ENCODE peak calls at places on chromosomes 11 and 22, in four cellular contexts. One of them, this sample, is unnamed.

GRCh38 chr11:86087281-86087680 is 18.4 kb upstream of the PICALM start:
- DNase-seq in GM12878: no peak
- DNase-seq in K562: no peak
- DNase-seq in HepG2: no peak
- DNase-seq in this sample: no peak

GRCh38 chr11:65182258-65183170 is 786 bp downstream of the CAPN1 start:
- DNase-seq in GM12878: no peak
- DNase-seq in K562: peak
- DNase-seq in HepG2: peak
- DNase-seq in this sample: no peak

GRCh38 chr11:26847459-26847858 is 125.6 kb upstream of the SLC5A12 start:
- DNase-seq in GM12878: no peak
- DNase-seq in K562: no peak
- DNase-seq in HepG2: no peak
- DNase-seq in this sample: no peak

GRCh38 chr11:60303661-60304060 is 23.2 kb downstream of the MS4A4A start:
- DNase-seq in GM12878: no peak
- DNase-seq in K562: no peak
- DNase-seq in HepG2: no peak
- DNase-seq in this sample: no peak

GRCh38 chr22:28894320-28894719 is 10.9 kb downstream of the ZNRF3 start:
- DNase-seq in GM12878: no peak
- DNase-seq in K562: no peak
- DNase-seq in HepG2: no peak
- DNase-seq in this sample: no peak

GRCh38 chr22:48705917-48706605 is 1121.6 kb downstream of the BRD1 start:
- DNase-seq in GM12878: no peak
- DNase-seq in K562: no peak
- DNase-seq in HepG2: no peak
- DNase-seq in this sample: no peak

GRCh38 chr11:11073996-11074395 is 216.1 kb upstream of the ZBED5 start:
- DNase-seq in GM12878: no peak
- DNase-seq in K562: no peak
- DNase-seq in HepG2: no peak
- DNase-seq in this sample: no peak

GRCh38 chr22:37248251-37248650 is 4.2 kb upstream of the RAC2 start:
- DNase-seq in GM12878: no peak
- DNase-seq in K562: no peak
- DNase-seq in HepG2: no peak
- DNase-seq in this sample: no peak

GRCh38 chr11:78350646-78351165 is 66.9 kb downstream of the GAB2 start:
- DNase-seq in GM12878: peak
- DNase-seq in K562: no peak
- DNase-seq in HepG2: no peak
- DNase-seq in this sample: no peak

GRCh38 chr22:37241351-37242142 is 2.5 kb downstream of the RAC2 start:
- DNase-seq in GM12878: no peak
- DNase-seq in K562: no peak
- DNase-seq in HepG2: no peak
- DNase-seq in this sample: no peak

GRCh38 chr11:55707029-55707428 is 45.0 kb downstream of the OR4C6 start:
- DNase-seq in GM12878: peak
- DNase-seq in K562: peak
- DNase-seq in HepG2: peak
- DNase-seq in this sample: no peak

GRCh38 chr11:132111781-132112380 is 741.5 kb downstream of the NTM start:
- DNase-seq in GM12878: no peak
- DNase-seq in K562: no peak
- DNase-seq in HepG2: no peak
- DNase-seq in this sample: no peak

GRCh38 chr11:70845761-70846160 is 406.6 kb downstream of the SHANK2 start:
- DNase-seq in GM12878: no peak
- DNase-seq in K562: no peak
- DNase-seq in HepG2: no peak
- DNase-seq in this sample: no peak

GRCh38 chr11:76654310-76654851 is 16.2 kb downstream of the LRRC32 start:
- DNase-seq in GM12878: no peak
- DNase-seq in K562: peak
- DNase-seq in HepG2: no peak
- DNase-seq in this sample: no peak

GRCh38 chr11:113090716-113091577 is 129.7 kb downstream of the NCAM1 start:
- DNase-seq in GM12878: no peak
- DNase-seq in K562: no peak
- DNase-seq in HepG2: no peak
- DNase-seq in this sample: no peak

GRCh38 chr11:128420943-128421342 is 166.4 kb downstream of the ETS1 start:
- DNase-seq in GM12878: no peak
- DNase-seq in K562: no peak
- DNase-seq in HepG2: no peak
- DNase-seq in this sample: no peak

GRCh38 chr22:38843716-38844660 is at the start of gene NPTXR:
- DNase-seq in GM12878: no peak
- DNase-seq in K562: peak
- DNase-seq in HepG2: peak
- DNase-seq in this sample: peak

GRCh38 chr11:8256271-8257002 is 7.2 kb downstream of the LMO1 start:
- DNase-seq in GM12878: no peak
- DNase-seq in K562: no peak
- DNase-seq in HepG2: no peak
- DNase-seq in this sample: no peak

GRCh38 chr22:36541831-36542391 is 12.9 kb upstream of the EIF3D start:
- DNase-seq in GM12878: no peak
- DNase-seq in K562: no peak
- DNase-seq in HepG2: no peak
- DNase-seq in this sample: no peak

GRCh38 chr11:103532133-103532788 is 423.0 kb downstream of the DYNC2H1 start:
- DNase-seq in GM12878: no peak
- DNase-seq in K562: no peak
- DNase-seq in HepG2: no peak
- DNase-seq in this sample: no peak

DNA sequence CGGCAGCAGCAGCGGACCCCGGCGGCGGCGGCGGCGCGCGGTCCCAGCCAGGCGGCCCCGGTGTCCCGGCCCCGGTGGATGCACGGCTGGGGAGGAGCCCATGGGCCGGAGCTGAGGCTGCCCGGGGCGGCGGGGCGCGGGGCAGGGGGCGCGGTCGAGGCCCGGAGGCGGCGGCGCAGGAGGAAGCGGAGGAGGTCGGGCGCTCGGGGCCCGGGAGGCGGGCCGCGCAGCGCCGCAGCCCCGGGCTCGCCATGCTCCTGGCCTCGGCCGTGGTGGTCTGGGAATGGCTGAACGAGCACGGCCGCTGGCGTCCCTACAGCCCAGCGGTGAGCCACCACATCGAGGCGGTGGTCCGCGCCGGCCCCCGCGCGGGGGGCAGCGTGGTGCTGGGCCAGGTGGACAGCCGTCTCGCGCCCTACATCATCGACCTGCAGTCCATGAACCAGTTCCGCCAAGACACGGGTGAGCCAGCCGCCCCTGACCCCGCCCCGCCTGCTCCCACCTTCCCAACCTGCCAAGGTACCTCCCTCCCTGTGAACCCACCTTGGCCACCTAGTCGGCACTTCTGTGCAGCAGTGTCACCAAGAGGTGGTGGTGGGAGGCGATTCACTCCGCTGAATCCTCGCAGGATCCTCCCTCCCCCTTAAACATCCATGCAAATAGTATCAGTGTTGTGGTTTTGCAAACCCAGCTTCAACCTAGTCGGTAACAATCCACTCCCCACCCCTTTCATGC is 580 bp downstream of the DTX4 start:
- DNase-seq in GM12878: peak
- DNase-seq in K562: peak
- DNase-seq in HepG2: peak
- DNase-seq in this sample: peak
- TF ChIP-seq TARDBP in GM12878: peak
- TF ChIP-seq TARDBP in K562: no peak
- TF ChIP-seq TARDBP in HepG2: no peak
- TF ChIP-seq TARDBP in this sample: no peak

DNA sequence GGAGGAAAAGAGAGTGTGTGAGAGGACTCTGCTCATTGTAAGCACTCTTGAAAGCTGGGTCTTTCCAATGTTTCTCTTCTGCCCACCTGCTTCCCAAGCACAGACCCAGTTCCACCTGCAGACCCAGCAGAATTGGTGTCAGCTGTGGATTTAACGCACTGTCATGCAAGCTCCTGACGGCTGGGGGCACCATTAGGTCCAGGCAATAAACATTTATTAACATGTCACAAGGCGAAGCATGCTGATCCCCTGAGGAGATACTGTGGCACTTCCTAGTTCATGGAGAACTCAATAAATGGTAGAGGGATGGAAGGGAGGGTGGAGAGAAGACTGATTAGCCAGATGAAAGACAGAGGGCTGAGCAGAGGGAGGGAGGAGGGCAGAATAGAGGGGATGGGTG is 68.3 kb upstream of the TSPAN18 start:
- DNase-seq in GM12878: no peak
- DNase-seq in K562: no peak
- DNase-seq in HepG2: no peak
- DNase-seq in this sample: peak
- TF ChIP-seq FOXM1 in GM12878: no peak
- TF ChIP-seq FOXM1 in K562: no peak
- TF ChIP-seq FOXM1 in HepG2: no peak
- TF ChIP-seq FOXM1 in this sample: no peak

GRCh38 chr11:45669146-45669545 is 3.7 kb upstream of the CHST1 start:
- DNase-seq in GM12878: no peak
- DNase-seq in K562: no peak
- DNase-seq in HepG2: no peak
- DNase-seq in this sample: no peak
- TF ChIP-seq BHLHE40 in GM12878: no peak
- TF ChIP-seq BHLHE40 in K562: no peak
- TF ChIP-seq BHLHE40 in HepG2: no peak
- TF ChIP-seq BHLHE40 in this sample: no peak

DNA sequence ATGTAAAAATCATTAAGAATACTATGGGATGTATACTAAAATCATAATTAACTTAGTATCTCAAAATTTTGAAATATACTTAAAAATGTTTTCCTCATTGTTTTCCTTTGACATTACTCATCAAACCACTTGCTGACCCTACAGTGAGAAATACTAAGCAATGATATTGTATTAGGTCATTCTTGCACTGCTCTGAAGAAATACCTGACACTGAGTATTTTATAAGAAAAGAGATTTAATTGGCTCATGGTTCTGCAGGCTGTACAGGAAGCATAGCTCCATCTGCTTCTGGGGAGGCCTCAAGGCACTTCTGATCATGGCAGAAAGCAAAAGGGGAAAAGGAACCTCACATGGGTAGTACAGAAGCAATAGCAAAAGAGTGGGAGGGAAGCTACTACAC is 950.9 kb upstream of the CHORDC1 start:
- DNase-seq in GM12878: no peak
- DNase-seq in K562: no peak
- DNase-seq in HepG2: no peak
- DNase-seq in this sample: no peak
- TF ChIP-seq TARDBP in GM12878: no peak
- TF ChIP-seq TARDBP in K562: no peak
- TF ChIP-seq TARDBP in HepG2: no peak
- TF ChIP-seq TARDBP in this sample: no peak

GRCh38 chr11:67405196-67405567 is 1.3 kb downstream of the TBC1D10C start:
- DNase-seq in GM12878: no peak
- DNase-seq in K562: no peak
- DNase-seq in HepG2: no peak
- DNase-seq in this sample: no peak

GRCh38 chr11:67406420-67406968 is 2.6 kb downstream of the TBC1D10C start:
- DNase-seq in GM12878: no peak
- DNase-seq in K562: no peak
- DNase-seq in HepG2: no peak
- DNase-seq in this sample: no peak

GRCh38 chr11:67404515-67405195 is 772 bp downstream of the TBC1D10C start:
- DNase-seq in GM12878: no peak
- DNase-seq in K562: no peak
- DNase-seq in HepG2: no peak
- DNase-seq in this sample: no peak

GRCh38 chr11:67406969-67407699 is 3.3 kb downstream of the TBC1D10C start:
- DNase-seq in GM12878: no peak
- DNase-seq in K562: no peak
- DNase-seq in HepG2: no peak
- DNase-seq in this sample: no peak

DNA sequence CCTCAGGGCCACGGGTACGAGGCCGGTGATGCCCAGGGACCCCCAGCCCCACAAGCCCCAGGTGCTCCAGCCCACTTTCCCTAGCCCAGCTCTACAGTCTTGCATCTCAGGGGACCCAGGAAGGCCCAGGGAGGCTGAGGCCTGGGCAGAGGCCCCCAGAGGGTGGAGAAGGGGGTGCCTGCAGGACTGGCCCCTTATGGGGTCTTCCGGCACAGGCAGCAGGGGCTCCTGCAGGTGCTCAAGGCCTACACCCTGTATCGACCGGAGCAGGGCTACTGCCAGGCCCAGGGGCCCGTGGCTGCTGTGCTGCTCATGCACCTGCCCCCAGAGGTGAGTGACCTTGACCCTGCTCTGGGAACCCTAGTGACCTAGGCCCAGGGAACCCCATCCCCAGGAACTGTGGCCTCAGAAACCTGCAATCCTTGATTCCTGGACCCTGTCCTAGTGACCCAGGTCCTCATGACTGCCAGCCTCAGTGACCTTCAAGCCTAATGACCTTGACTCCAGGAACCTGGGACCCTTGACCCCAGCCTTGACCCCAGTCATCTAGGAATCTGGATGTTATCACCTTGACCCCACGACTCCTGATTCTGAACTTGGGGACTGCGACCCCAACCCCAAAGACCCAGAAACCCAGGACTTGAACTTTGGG is 1.9 kb downstream of the TBC1D10C start:
- DNase-seq in GM12878: no peak
- DNase-seq in K562: no peak
- DNase-seq in HepG2: no peak
- DNase-seq in this sample: no peak
- TF ChIP-seq FOXM1 in GM12878: no peak
- TF ChIP-seq FOXM1 in K562: no peak
- TF ChIP-seq FOXM1 in HepG2: no peak
- TF ChIP-seq FOXM1 in this sample: no peak

DNA sequence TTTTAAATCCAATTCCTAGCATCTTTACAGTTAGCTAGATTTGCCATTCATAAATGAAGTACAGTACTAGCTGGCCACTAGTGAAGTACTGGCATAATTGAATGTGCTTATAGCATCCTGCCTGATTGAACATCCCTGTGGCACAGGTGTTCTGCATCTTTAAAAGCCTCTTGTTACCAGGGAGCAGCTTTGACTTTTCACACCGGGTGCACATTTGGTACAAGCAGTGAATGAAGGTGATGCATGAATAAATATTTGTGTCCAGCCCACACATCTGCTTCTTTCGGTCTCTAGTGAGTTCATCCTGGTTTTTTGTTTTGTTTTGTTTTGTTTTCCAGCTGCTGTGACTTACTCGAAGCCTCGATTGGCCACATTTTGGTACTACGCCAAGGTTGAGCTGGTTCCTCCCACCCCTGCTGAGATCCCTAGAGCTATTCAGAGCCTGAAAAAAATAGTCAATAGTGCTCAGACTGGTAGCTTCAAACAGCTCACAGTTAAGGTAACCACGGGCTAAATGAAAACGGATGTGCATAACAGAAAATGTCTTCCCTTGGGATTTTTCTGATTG is 5.3 kb downstream of the ATP5MG start:
- DNase-seq in GM12878: peak
- DNase-seq in K562: no peak
- DNase-seq in HepG2: no peak
- DNase-seq in this sample: no peak
- TF ChIP-seq BHLHE40 in GM12878: no peak
- TF ChIP-seq BHLHE40 in K562: no peak
- TF ChIP-seq BHLHE40 in HepG2: no peak
- TF ChIP-seq BHLHE40 in this sample: no peak

This sample was measured in HEK293T.